ENCODE peak calls at places on chromosomes 3 and 15, in eight cellular contexts. One of them, this sample, is unnamed.

GRCh38 chr15:63749330-63749942 is 84.3 kb downstream of the HERC1 start:
- DNase-seq in IMR-90: peak
- DNase-seq in cardiac muscle cell: no peak
- DNase-seq in CD4-positive, alpha-beta T cell: no peak
- DNase-seq in lower leg skin: no peak
- DNase-seq in psoas muscle: no peak
- DNase-seq in left ventricle myocardium inferior: no peak
- DNase-seq in activated B cell treated with CpG ODN at 0.5 μM for 24 hours: no peak
- DNase-seq in this sample: no peak

GRCh38 chr15:75718326-75718725 is 5.7 kb upstream of the CSPG4 start:
- DNase-seq in IMR-90: peak
- DNase-seq in cardiac muscle cell: no peak
- DNase-seq in CD4-positive, alpha-beta T cell: no peak
- DNase-seq in lower leg skin: no peak
- DNase-seq in psoas muscle: no peak
- DNase-seq in left ventricle myocardium inferior: no peak
- DNase-seq in activated B cell treated with CpG ODN at 0.5 μM for 24 hours: no peak
- DNase-seq in this sample: no peak

GRCh38 chr3:114498779-114499370 is 205.0 kb downstream of the TIGIT start:
- DNase-seq in IMR-90: peak
- DNase-seq in cardiac muscle cell: no peak
- DNase-seq in CD4-positive, alpha-beta T cell: no peak
- DNase-seq in lower leg skin: no peak
- DNase-seq in psoas muscle: no peak
- DNase-seq in left ventricle myocardium inferior: peak
- DNase-seq in activated B cell treated with CpG ODN at 0.5 μM for 24 hours: no peak
- DNase-seq in this sample: no peak

GRCh38 chr15:87267798-87268197 is 988.7 kb downstream of the NTRK3 start:
- DNase-seq in IMR-90: peak
- DNase-seq in cardiac muscle cell: no peak
- DNase-seq in CD4-positive, alpha-beta T cell: no peak
- DNase-seq in lower leg skin: no peak
- DNase-seq in psoas muscle: no peak
- DNase-seq in left ventricle myocardium inferior: no peak
- DNase-seq in activated B cell treated with CpG ODN at 0.5 μM for 24 hours: no peak
- DNase-seq in this sample: no peak

GRCh38 chr15:85625856-85626255 is 168.9 kb downstream of the KLHL25 start:
- DNase-seq in IMR-90: peak
- DNase-seq in cardiac muscle cell: no peak
- DNase-seq in CD4-positive, alpha-beta T cell: no peak
- DNase-seq in lower leg skin: no peak
- DNase-seq in psoas muscle: no peak
- DNase-seq in left ventricle myocardium inferior: no peak
- DNase-seq in activated B cell treated with CpG ODN at 0.5 μM for 24 hours: no peak
- DNase-seq in this sample: no peak

GRCh38 chr3:187063286-187064081 is 75.8 kb downstream of the RPL39L start:
- DNase-seq in IMR-90: peak
- DNase-seq in cardiac muscle cell: peak
- DNase-seq in CD4-positive, alpha-beta T cell: no peak
- DNase-seq in lower leg skin: no peak
- DNase-seq in psoas muscle: no peak
- DNase-seq in left ventricle myocardium inferior: no peak
- DNase-seq in activated B cell treated with CpG ODN at 0.5 μM for 24 hours: no peak
- DNase-seq in this sample: no peak

GRCh38 chr3:141544697-141545096 is 57.9 kb downstream of the RASA2 start:
- DNase-seq in IMR-90: no peak
- DNase-seq in cardiac muscle cell: no peak
- DNase-seq in CD4-positive, alpha-beta T cell: no peak
- DNase-seq in lower leg skin: no peak
- DNase-seq in psoas muscle: no peak
- DNase-seq in left ventricle myocardium inferior: no peak
- DNase-seq in activated B cell treated with CpG ODN at 0.5 μM for 24 hours: no peak
- DNase-seq in this sample: no peak

GRCh38 chr3:62795978-62796635 is 79.1 kb downstream of the CADPS start:
- DNase-seq in IMR-90: no peak
- DNase-seq in cardiac muscle cell: no peak
- DNase-seq in CD4-positive, alpha-beta T cell: no peak
- DNase-seq in lower leg skin: no peak
- DNase-seq in psoas muscle: no peak
- DNase-seq in left ventricle myocardium inferior: no peak
- DNase-seq in activated B cell treated with CpG ODN at 0.5 μM for 24 hours: no peak
- DNase-seq in this sample: no peak

GRCh38 chr15:82663186-82663600 is 16.0 kb upstream of the CPEB1 start:
- DNase-seq in IMR-90: peak
- DNase-seq in cardiac muscle cell: peak
- DNase-seq in CD4-positive, alpha-beta T cell: peak
- DNase-seq in lower leg skin: peak
- DNase-seq in psoas muscle: peak
- DNase-seq in left ventricle myocardium inferior: no peak
- DNase-seq in activated B cell treated with CpG ODN at 0.5 μM for 24 hours: no peak
- DNase-seq in this sample: peak

GRCh38 chr15:88800026-88800425 is 3.2 kb upstream of the ACAN start:
- DNase-seq in IMR-90: peak
- DNase-seq in cardiac muscle cell: no peak
- DNase-seq in CD4-positive, alpha-beta T cell: no peak
- DNase-seq in lower leg skin: peak
- DNase-seq in psoas muscle: no peak
- DNase-seq in left ventricle myocardium inferior: no peak
- DNase-seq in activated B cell treated with CpG ODN at 0.5 μM for 24 hours: no peak
- DNase-seq in this sample: no peak

GRCh38 chr3:129794319-129795201 is 99.0 kb downstream of the TMCC1 start:
- DNase-seq in IMR-90: no peak
- DNase-seq in cardiac muscle cell: peak
- DNase-seq in CD4-positive, alpha-beta T cell: no peak
- DNase-seq in lower leg skin: no peak
- DNase-seq in psoas muscle: no peak
- DNase-seq in left ventricle myocardium inferior: peak
- DNase-seq in activated B cell treated with CpG ODN at 0.5 μM for 24 hours: no peak
- DNase-seq in this sample: no peak

GRCh38 chr3:51620543-51620942 is 50.5 kb upstream of the TEX264 start:
- DNase-seq in IMR-90: peak
- DNase-seq in cardiac muscle cell: no peak
- DNase-seq in CD4-positive, alpha-beta T cell: no peak
- DNase-seq in lower leg skin: no peak
- DNase-seq in psoas muscle: no peak
- DNase-seq in left ventricle myocardium inferior: no peak
- DNase-seq in activated B cell treated with CpG ODN at 0.5 μM for 24 hours: no peak
- DNase-seq in this sample: no peak

GRCh38 chr3:159165972-159166371 is 364.1 kb downstream of the MFSD1 start:
- DNase-seq in IMR-90: no peak
- DNase-seq in cardiac muscle cell: no peak
- DNase-seq in CD4-positive, alpha-beta T cell: no peak
- DNase-seq in lower leg skin: no peak
- DNase-seq in psoas muscle: no peak
- DNase-seq in left ventricle myocardium inferior: no peak
- DNase-seq in activated B cell treated with CpG ODN at 0.5 μM for 24 hours: no peak
- DNase-seq in this sample: no peak
- TF ChIP-seq CTCF in IMR-90: no peak
- TF ChIP-seq CTCF in cardiac muscle cell: no peak
- TF ChIP-seq CTCF in CD4-positive, alpha-beta T cell: no peak
- TF ChIP-seq CTCF in lower leg skin: no peak
- TF ChIP-seq CTCF in psoas muscle: no peak
- TF ChIP-seq CTCF in left ventricle myocardium inferior: no peak
- TF ChIP-seq CTCF in activated B cell treated with CpG ODN at 0.5 μM for 24 hours: no peak
- TF ChIP-seq CTCF in this sample: no peak

DNA sequence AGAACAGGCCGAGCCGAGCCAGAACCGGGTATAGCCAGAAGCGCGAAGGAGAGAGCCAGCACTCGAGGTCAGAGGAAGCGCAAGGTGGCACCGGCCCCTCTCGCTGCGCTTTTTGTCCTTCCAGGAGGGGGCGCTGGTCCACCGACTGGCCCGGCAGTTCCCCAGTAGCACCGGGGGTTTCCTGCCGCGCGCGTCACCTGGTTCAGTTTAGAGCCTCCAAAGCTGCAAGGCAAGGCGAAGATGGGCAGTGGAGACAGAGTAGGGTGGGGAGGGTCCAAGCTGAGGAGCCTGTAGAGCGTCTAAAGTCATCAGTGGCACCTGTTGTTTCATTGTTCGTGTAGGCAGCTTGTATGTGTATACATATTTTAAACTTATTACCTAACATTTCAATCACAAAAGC is 7.6 kb upstream of the NR2E3 start:
- DNase-seq in IMR-90: no peak
- DNase-seq in cardiac muscle cell: peak
- DNase-seq in CD4-positive, alpha-beta T cell: no peak
- DNase-seq in lower leg skin: peak
- DNase-seq in psoas muscle: no peak
- DNase-seq in left ventricle myocardium inferior: no peak
- DNase-seq in activated B cell treated with CpG ODN at 0.5 μM for 24 hours: no peak
- DNase-seq in this sample: no peak
- TF ChIP-seq CTCF in IMR-90: peak
- TF ChIP-seq CTCF in cardiac muscle cell: peak
- TF ChIP-seq CTCF in CD4-positive, alpha-beta T cell: no peak
- TF ChIP-seq CTCF in lower leg skin: no peak
- TF ChIP-seq CTCF in psoas muscle: peak
- TF ChIP-seq CTCF in left ventricle myocardium inferior: peak
- TF ChIP-seq CTCF in activated B cell treated with CpG ODN at 0.5 μM for 24 hours: no peak
- TF ChIP-seq CTCF in this sample: no peak

GRCh38 chr15:41801850-41802455 is 25.9 kb upstream of the JMJD7 start:
- DNase-seq in IMR-90: peak
- DNase-seq in cardiac muscle cell: no peak
- DNase-seq in CD4-positive, alpha-beta T cell: no peak
- DNase-seq in lower leg skin: no peak
- DNase-seq in psoas muscle: no peak
- DNase-seq in left ventricle myocardium inferior: no peak
- DNase-seq in activated B cell treated with CpG ODN at 0.5 μM for 24 hours: no peak
- DNase-seq in this sample: no peak

GRCh38 chr15:41804361-41804760 is 23.5 kb upstream of the JMJD7 start:
- DNase-seq in IMR-90: no peak
- DNase-seq in cardiac muscle cell: no peak
- DNase-seq in CD4-positive, alpha-beta T cell: no peak
- DNase-seq in lower leg skin: no peak
- DNase-seq in psoas muscle: no peak
- DNase-seq in left ventricle myocardium inferior: no peak
- DNase-seq in activated B cell treated with CpG ODN at 0.5 μM for 24 hours: no peak
- DNase-seq in this sample: no peak

GRCh38 chr15:41799488-41799805 is 25.2 kb downstream of the MAPKBP1 start:
- DNase-seq in IMR-90: no peak
- DNase-seq in cardiac muscle cell: no peak
- DNase-seq in CD4-positive, alpha-beta T cell: no peak
- DNase-seq in lower leg skin: no peak
- DNase-seq in psoas muscle: no peak
- DNase-seq in left ventricle myocardium inferior: no peak
- DNase-seq in activated B cell treated with CpG ODN at 0.5 μM for 24 hours: no peak
- DNase-seq in this sample: no peak

GRCh38 chr15:41798607-41799487 is 24.6 kb downstream of the MAPKBP1 start:
- DNase-seq in IMR-90: no peak
- DNase-seq in cardiac muscle cell: peak
- DNase-seq in CD4-positive, alpha-beta T cell: no peak
- DNase-seq in lower leg skin: no peak
- DNase-seq in psoas muscle: no peak
- DNase-seq in left ventricle myocardium inferior: no peak
- DNase-seq in activated B cell treated with CpG ODN at 0.5 μM for 24 hours: no peak
- DNase-seq in this sample: no peak

DNA sequence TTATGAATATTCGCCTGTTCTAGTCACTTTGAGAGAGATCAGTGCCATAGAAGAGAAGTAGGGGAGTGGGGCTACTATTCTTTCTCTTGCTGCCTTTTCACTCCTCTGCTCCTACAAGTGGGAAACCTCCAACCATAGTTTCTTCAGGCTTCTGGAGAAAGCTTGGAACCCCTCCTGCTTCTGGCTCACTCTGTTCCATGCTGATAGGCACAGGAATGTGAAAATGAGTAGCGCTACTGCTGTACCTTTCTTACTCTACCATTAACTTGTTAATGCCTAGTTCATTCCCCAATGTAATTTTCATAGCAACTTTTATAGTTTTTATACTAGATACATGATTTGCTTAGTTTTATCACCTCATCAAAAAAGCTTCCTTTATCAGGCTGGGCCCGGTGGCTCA is 26.7 kb upstream of the JMJD7 start:
- DNase-seq in IMR-90: no peak
- DNase-seq in cardiac muscle cell: no peak
- DNase-seq in CD4-positive, alpha-beta T cell: no peak
- DNase-seq in lower leg skin: no peak
- DNase-seq in psoas muscle: no peak
- DNase-seq in left ventricle myocardium inferior: no peak
- DNase-seq in activated B cell treated with CpG ODN at 0.5 μM for 24 hours: no peak
- DNase-seq in this sample: no peak
- TF ChIP-seq CTCF in IMR-90: no peak
- TF ChIP-seq CTCF in cardiac muscle cell: no peak
- TF ChIP-seq CTCF in CD4-positive, alpha-beta T cell: no peak
- TF ChIP-seq CTCF in lower leg skin: no peak
- TF ChIP-seq CTCF in psoas muscle: no peak
- TF ChIP-seq CTCF in left ventricle myocardium inferior: no peak
- TF ChIP-seq CTCF in activated B cell treated with CpG ODN at 0.5 μM for 24 hours: no peak
- TF ChIP-seq CTCF in this sample: no peak

GRCh38 chr15:34160735-34161134 is 49.2 kb downstream of the KATNBL1 start:
- DNase-seq in IMR-90: no peak
- DNase-seq in cardiac muscle cell: no peak
- DNase-seq in CD4-positive, alpha-beta T cell: no peak
- DNase-seq in lower leg skin: no peak
- DNase-seq in psoas muscle: no peak
- DNase-seq in left ventricle myocardium inferior: no peak
- DNase-seq in activated B cell treated with CpG ODN at 0.5 μM for 24 hours: no peak
- DNase-seq in this sample: no peak
- TF ChIP-seq CTCF in IMR-90: no peak
- TF ChIP-seq CTCF in cardiac muscle cell: no peak
- TF ChIP-seq CTCF in CD4-positive, alpha-beta T cell: no peak
- TF ChIP-seq CTCF in lower leg skin: no peak
- TF ChIP-seq CTCF in psoas muscle: no peak
- TF ChIP-seq CTCF in left ventricle myocardium inferior: no peak
- TF ChIP-seq CTCF in activated B cell treated with CpG ODN at 0.5 μM for 24 hours: no peak
- TF ChIP-seq CTCF in this sample: no peak

This sample was measured in natural killer cell.